ENCODE peak calls at places on chromosomes 16 and 17, in ten cellular contexts. One of them, this sample, is unnamed.

GRCh38 chr17:48564200-48565023 is 13.7 kb downstream of the HOXB4 start:
- DNase-seq in T-helper 2 cell: no peak
- DNase-seq in RCC 7860: no peak
- DNase-seq in GM13976: no peak
- DNase-seq in germinal center: no peak
- DNase-seq in left colon: no peak
- DNase-seq in M059J: no peak
- DNase-seq in SW 1271: no peak
- DNase-seq in ACHN: no peak
- DNase-seq in aorta: no peak
- DNase-seq in this sample: no peak

GRCh38 chr16:65829076-65829475 is 537.4 kb upstream of the CDH5 start:
- DNase-seq in aorta: no peak
- DNase-seq in T-helper 2 cell: no peak
- DNase-seq in RCC 7860: no peak
- DNase-seq in SW 1271: no peak
- DNase-seq in left colon: no peak
- DNase-seq in GM13976: no peak
- DNase-seq in M059J: no peak
- DNase-seq in germinal center: no peak
- DNase-seq in ACHN: no peak
- DNase-seq in this sample: no peak

GRCh38 chr16:76201385-76201784 is 75.8 kb upstream of the CNTNAP4 start:
- DNase-seq in germinal center: no peak
- DNase-seq in aorta: no peak
- DNase-seq in RCC 7860: no peak
- DNase-seq in left colon: no peak
- DNase-seq in ACHN: no peak
- DNase-seq in M059J: no peak
- DNase-seq in GM13976: no peak
- DNase-seq in T-helper 2 cell: no peak
- DNase-seq in SW 1271: no peak
- DNase-seq in this sample: no peak

GRCh38 chr16:8607214-8607613 is 14.3 kb upstream of the METTL22 start:
- DNase-seq in ACHN: no peak
- DNase-seq in GM13976: no peak
- DNase-seq in T-helper 2 cell: no peak
- DNase-seq in germinal center: no peak
- DNase-seq in RCC 7860: no peak
- DNase-seq in left colon: no peak
- DNase-seq in M059J: no peak
- DNase-seq in aorta: no peak
- DNase-seq in SW 1271: no peak
- DNase-seq in this sample: no peak

GRCh38 chr17:6374761-6375312 is 60.1 kb downstream of the AIPL1 start:
- DNase-seq in T-helper 2 cell: peak; percentile 49
- DNase-seq in M059J: peak; percentile 78
- DNase-seq in left colon: no peak
- DNase-seq in ACHN: peak; percentile 85
- DNase-seq in SW 1271: no peak
- DNase-seq in germinal center: no peak
- DNase-seq in RCC 7860: peak; percentile 85
- DNase-seq in GM13976: peak; percentile 50
- DNase-seq in aorta: no peak
- DNase-seq in this sample: no peak

GRCh38 chr17:82061047-82061925 is 4.3 kb downstream of the DUS1L start:
- DNase-seq in M059J: no peak
- DNase-seq in left colon: no peak
- DNase-seq in RCC 7860: no peak
- DNase-seq in germinal center: no peak
- DNase-seq in SW 1271: no peak
- DNase-seq in GM13976: no peak
- DNase-seq in T-helper 2 cell: no peak
- DNase-seq in aorta: no peak
- DNase-seq in ACHN: no peak
- DNase-seq in this sample: no peak

GRCh38 chr17:50283246-50283645 is 9.0 kb downstream of the TMEM92 start:
- DNase-seq in RCC 7860: no peak
- DNase-seq in aorta: no peak
- DNase-seq in GM13976: peak; percentile 61
- DNase-seq in M059J: no peak
- DNase-seq in germinal center: no peak
- DNase-seq in T-helper 2 cell: no peak
- DNase-seq in left colon: no peak
- DNase-seq in ACHN: no peak
- DNase-seq in SW 1271: no peak
- DNase-seq in this sample: no peak

GRCh38 chr16:25691519-25692091 is at the start of gene HS3ST4:
- DNase-seq in ACHN: no peak
- DNase-seq in germinal center: no peak
- DNase-seq in T-helper 2 cell: no peak
- DNase-seq in GM13976: peak; percentile 34
- DNase-seq in M059J: no peak
- DNase-seq in RCC 7860: no peak
- DNase-seq in SW 1271: no peak
- DNase-seq in left colon: no peak
- DNase-seq in aorta: no peak
- DNase-seq in this sample: no peak

GRCh38 chr17:27466748-27467375 is 10.6 kb downstream of the KSR1 start:
- DNase-seq in M059J: no peak
- DNase-seq in aorta: no peak
- DNase-seq in left colon: no peak
- DNase-seq in SW 1271: no peak
- DNase-seq in ACHN: no peak
- DNase-seq in germinal center: no peak
- DNase-seq in RCC 7860: no peak
- DNase-seq in GM13976: peak; percentile 77
- DNase-seq in T-helper 2 cell: peak; percentile 64
- DNase-seq in this sample: no peak

GRCh38 chr16:89863741-89864391 is 9.5 kb upstream of the TCF25 start:
- DNase-seq in RCC 7860: no peak
- DNase-seq in germinal center: peak; percentile 59
- DNase-seq in ACHN: no peak
- DNase-seq in SW 1271: no peak
- DNase-seq in GM13976: peak; percentile 73
- DNase-seq in T-helper 2 cell: no peak
- DNase-seq in aorta: no peak
- DNase-seq in M059J: peak; percentile 34
- DNase-seq in left colon: no peak
- DNase-seq in this sample: peak; percentile 39

GRCh38 chr16:79307214-79307613 is 293.3 kb downstream of the MAF start:
- DNase-seq in ACHN: no peak
- DNase-seq in M059J: no peak
- DNase-seq in left colon: peak; percentile 53
- DNase-seq in SW 1271: no peak
- DNase-seq in aorta: no peak
- DNase-seq in T-helper 2 cell: no peak
- DNase-seq in germinal center: peak; percentile 24
- DNase-seq in RCC 7860: peak; percentile 20
- DNase-seq in GM13976: no peak
- DNase-seq in this sample: no peak

GRCh38 chr16:14362774-14363371 is 267.2 kb downstream of the PARN start:
- DNase-seq in germinal center: no peak
- DNase-seq in left colon: no peak
- DNase-seq in M059J: peak; percentile 58
- DNase-seq in aorta: no peak
- DNase-seq in ACHN: no peak
- DNase-seq in T-helper 2 cell: no peak
- DNase-seq in GM13976: no peak
- DNase-seq in SW 1271: no peak
- DNase-seq in RCC 7860: peak; percentile 20
- DNase-seq in this sample: no peak

GRCh38 chr17:82085931-82086764 is 11.9 kb downstream of the FASN start:
- DNase-seq in T-helper 2 cell: no peak
- DNase-seq in aorta: no peak
- DNase-seq in SW 1271: no peak
- DNase-seq in left colon: no peak
- DNase-seq in germinal center: no peak
- DNase-seq in ACHN: no peak
- DNase-seq in GM13976: no peak
- DNase-seq in M059J: no peak
- DNase-seq in RCC 7860: no peak
- DNase-seq in this sample: no peak

GRCh38 chr17:44398692-44399691 is 9.5 kb upstream of the ITGA2B start:
- DNase-seq in germinal center: no peak
- DNase-seq in SW 1271: no peak
- DNase-seq in ACHN: no peak
- DNase-seq in GM13976: no peak
- DNase-seq in RCC 7860: no peak
- DNase-seq in T-helper 2 cell: no peak
- DNase-seq in left colon: no peak
- DNase-seq in M059J: no peak
- DNase-seq in aorta: peak; percentile 62
- DNase-seq in this sample: peak; percentile 52

GRCh38 chr17:65593092-65593869 is 31.8 kb upstream of the AXIN2 start:
- DNase-seq in ACHN: no peak
- DNase-seq in germinal center: no peak
- DNase-seq in RCC 7860: no peak
- DNase-seq in SW 1271: no peak
- DNase-seq in left colon: no peak
- DNase-seq in T-helper 2 cell: no peak
- DNase-seq in aorta: no peak
- DNase-seq in M059J: no peak
- DNase-seq in GM13976: no peak
- DNase-seq in this sample: no peak

GRCh38 chr16:2178321-2179106 is 17.9 kb downstream of the CASKIN1 start:
- DNase-seq in RCC 7860: no peak
- DNase-seq in T-helper 2 cell: no peak
- DNase-seq in left colon: no peak
- DNase-seq in germinal center: no peak
- DNase-seq in SW 1271: no peak
- DNase-seq in ACHN: no peak
- DNase-seq in M059J: no peak
- DNase-seq in GM13976: peak; percentile 48
- DNase-seq in aorta: no peak
- DNase-seq in this sample: no peak

GRCh38 chr16:85412911-85413520 is 200.1 kb upstream of the GSE1 start:
- DNase-seq in SW 1271: no peak
- DNase-seq in M059J: no peak
- DNase-seq in GM13976: no peak
- DNase-seq in left colon: no peak
- DNase-seq in T-helper 2 cell: no peak
- DNase-seq in germinal center: no peak
- DNase-seq in RCC 7860: no peak
- DNase-seq in aorta: peak; percentile 73
- DNase-seq in ACHN: no peak
- DNase-seq in this sample: peak; percentile 43

GRCh38 chr17:3594976-3595375 is 14.2 kb downstream of the TRPV1 start:
- DNase-seq in aorta: no peak
- DNase-seq in GM13976: no peak
- DNase-seq in RCC 7860: no peak
- DNase-seq in left colon: no peak
- DNase-seq in SW 1271: no peak
- DNase-seq in ACHN: no peak
- DNase-seq in T-helper 2 cell: no peak
- DNase-seq in germinal center: no peak
- DNase-seq in M059J: no peak
- DNase-seq in this sample: no peak

This sample was measured in pancreas.